ENCODE peak calls at places on chromosomes 16 and 17, in five cellular contexts. Q is H9, N is mesenchymal stem cell, U is H1, C is neuronal stem cell. M is an unnamed sample.

GRCh38 chr16:459761-460160 is 34.3 kb downstream of the RAB11FIP3 start:
- DNase-seq in U (no peak), C (no peak), Q (no peak), N (no peak), M (peak)

GRCh38 chr16:58556678-58557077 is 41.4 kb downstream of the SETD6 start:
- DNase-seq in Q (no peak), C (no peak), U (no peak), N (no peak), M (no peak)

GRCh38 chr17:50288306-50288705 is 14.0 kb downstream of the TMEM92 start:
- DNase-seq in N (no peak), Q (no peak), U (no peak), C (no peak), M (no peak)

GRCh38 chr17:33688771-33689170 is 395.7 kb upstream of the ASIC2 start:
- DNase-seq in U (no peak), Q (no peak), N (no peak), C (no peak), M (no peak)

GRCh38 chr16:15552507-15552906 is 90.4 kb downstream of the MARF1 start:
- DNase-seq in N (no peak), U (no peak), Q (no peak), C (no peak), M (no peak)

GRCh38 chr17:38705803-38706624 is 941 bp downstream of the MLLT6 start:
- DNase-seq in U (no peak), N (peak), Q (peak), C (peak), M (peak)

GRCh38 chr17:68853439-68853838 is 101.8 kb downstream of the ABCA8 start:
- DNase-seq in U (no peak), C (no peak), N (no peak), Q (no peak), M (no peak)

GRCh38 chr16:48194828-48195566 is 39.2 kb upstream of the ABCC12 start:
- DNase-seq in N (peak), U (no peak), Q (no peak), C (no peak), M (no peak)

GRCh38 chr17:35141681-35142466 is at the start of gene NLE1:
- DNase-seq in N (peak), Q (peak), C (peak), U (peak), M (peak)

GRCh38 chr16:35750157-35750689 is 2290.8 kb downstream of the TP53TG3F start:
- DNase-seq in C (no peak), U (no peak), N (no peak), Q (no peak), M (no peak)
- H2BK12ac ChIP-seq in C (no peak), U (no peak), N (no peak), Q (no peak), M (no peak)

GRCh38 chr17:81198826-81199481 is 23.8 kb downstream of the CEP131 start:
- DNase-seq in U (no peak), N (no peak), C (no peak), Q (no peak), M (no peak)
- H2BK12ac ChIP-seq in U (no peak), N (no peak), C (no peak), Q (no peak), M (no peak)

GRCh38 chr16:83330251-83330650 is 477.5 kb upstream of the HSBP1 start:
- DNase-seq in Q (no peak), U (no peak), N (no peak), C (no peak), M (no peak)

GRCh38 chr16:83329466-83329865 is 478.3 kb upstream of the HSBP1 start:
- DNase-seq in C (no peak), N (no peak), Q (no peak), U (no peak), M (no peak)

GRCh38 chr16:83328936-83329335 is 478.8 kb upstream of the HSBP1 start:
- DNase-seq in C (no peak), N (no peak), Q (no peak), U (no peak), M (no peak)
- H2BK12ac ChIP-seq in C (no peak), N (no peak), Q (no peak), U (no peak), M (no peak)

DNA sequence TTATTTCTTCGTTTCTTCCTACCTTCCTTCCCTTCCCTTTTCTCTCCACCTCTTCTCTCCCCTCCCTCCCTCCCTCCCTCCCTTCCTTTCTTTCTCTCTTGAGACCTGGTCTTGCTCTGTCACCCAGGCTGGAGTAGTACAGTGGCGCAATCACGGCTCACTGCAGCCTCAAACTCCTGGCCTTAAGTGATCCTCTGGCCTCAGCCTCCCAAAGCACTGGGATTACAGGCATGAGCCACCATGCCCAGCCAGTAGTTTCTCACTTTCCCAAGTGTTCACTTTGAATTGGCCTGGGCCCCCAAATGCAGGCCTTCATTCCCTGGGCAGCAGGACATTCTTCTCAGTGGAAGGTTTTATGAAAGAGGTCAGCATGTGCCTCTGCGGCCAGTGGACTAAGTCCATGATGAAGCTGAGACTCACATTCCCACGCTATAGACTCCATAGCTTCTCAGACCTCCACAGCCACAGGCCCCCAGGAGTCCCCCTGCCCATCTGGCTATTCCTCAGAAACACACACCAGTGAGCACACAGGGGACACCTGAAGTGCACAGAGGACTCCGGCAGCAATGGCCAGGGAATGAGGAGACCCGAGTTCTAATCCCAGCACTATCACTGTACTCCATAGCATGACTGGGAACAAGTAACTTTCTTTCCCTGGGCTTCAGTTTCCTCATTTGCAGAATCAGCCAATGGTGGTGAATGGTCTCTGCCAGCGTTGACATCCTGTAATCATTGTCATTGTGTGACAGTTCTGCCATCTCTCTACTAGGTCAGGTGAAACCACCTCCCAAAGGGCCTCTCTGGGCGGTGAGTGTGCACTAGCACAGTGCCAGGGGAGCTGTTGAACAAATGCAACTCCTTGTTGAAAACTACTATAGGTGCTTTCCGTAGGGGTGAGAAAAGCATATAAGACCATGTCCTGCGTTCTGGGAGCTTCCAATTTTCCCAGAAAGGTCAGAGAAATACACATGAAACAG is 69.2 kb upstream of the TBX2 start:
- DNase-seq in Q (no peak), C (no peak), N (no peak), U (no peak), M (no peak)
- H2BK12ac ChIP-seq in Q (no peak), C (no peak), N (peak), U (no peak), M (no peak)

GRCh38 chr17:36885761-36886365 is 51.4 kb upstream of the LHX1 start:
- DNase-seq in Q (no peak), C (no peak), N (no peak), U (no peak), M (no peak)
- H2BK12ac ChIP-seq in Q (no peak), C (no peak), N (no peak), U (peak), M (no peak)

DNA sequence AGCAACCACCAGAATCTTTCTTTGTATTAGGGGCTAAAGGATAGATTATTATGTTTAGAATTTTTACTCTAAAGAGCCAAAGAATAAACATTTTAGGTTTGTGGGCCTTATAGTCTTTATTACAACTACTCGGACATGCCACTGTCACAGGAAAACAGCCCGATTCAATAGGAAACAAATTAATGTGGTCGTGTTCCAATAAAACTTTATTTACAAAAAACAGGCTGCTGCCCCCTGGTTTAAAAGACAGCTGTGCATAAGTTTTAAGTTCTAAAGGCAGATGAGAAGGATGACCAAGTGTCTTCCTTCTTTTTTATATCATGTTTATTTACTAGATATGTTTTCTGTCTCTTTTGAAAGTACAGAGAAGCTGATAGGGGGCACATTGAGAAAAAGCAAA is 166.5 kb downstream of the HS3ST3A1 start:
- DNase-seq in U (no peak), C (no peak), Q (no peak), N (no peak), M (no peak)
- H2BK12ac ChIP-seq in U (no peak), C (no peak), Q (no peak), N (no peak), M (no peak)

GRCh38 chr17:2396568-2397246 is 4.2 kb downstream of the MNT start:
- DNase-seq in N (peak), Q (peak), U (peak), C (peak), M (peak)
- H2BK12ac ChIP-seq in N (peak), Q (no peak), U (peak), C (peak), M (peak)

DNA sequence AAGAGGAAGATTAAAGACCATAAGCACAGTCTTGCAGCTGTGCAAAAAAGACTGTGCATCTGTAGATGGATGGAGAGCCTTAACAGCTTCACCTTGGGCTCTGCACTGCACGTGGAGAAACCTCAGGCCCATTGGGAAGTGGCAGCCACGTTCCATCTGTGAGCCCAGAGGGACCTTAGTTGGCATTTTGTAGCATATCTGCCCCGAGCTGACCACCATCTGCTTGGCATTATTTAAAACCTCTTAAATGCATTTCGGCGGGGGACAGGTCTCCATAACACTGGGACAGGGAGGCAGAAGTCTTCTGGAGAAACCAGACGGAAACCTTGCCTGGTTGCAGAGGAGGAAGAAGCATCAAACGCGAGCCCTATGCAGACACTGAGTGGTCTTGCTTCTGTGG is 345.6 kb downstream of the CPPED1 start:
- DNase-seq in Q (no peak), U (no peak), C (no peak), N (no peak), M (no peak)
- H2BK12ac ChIP-seq in Q (no peak), U (no peak), C (no peak), N (no peak), M (no peak)

DNA sequence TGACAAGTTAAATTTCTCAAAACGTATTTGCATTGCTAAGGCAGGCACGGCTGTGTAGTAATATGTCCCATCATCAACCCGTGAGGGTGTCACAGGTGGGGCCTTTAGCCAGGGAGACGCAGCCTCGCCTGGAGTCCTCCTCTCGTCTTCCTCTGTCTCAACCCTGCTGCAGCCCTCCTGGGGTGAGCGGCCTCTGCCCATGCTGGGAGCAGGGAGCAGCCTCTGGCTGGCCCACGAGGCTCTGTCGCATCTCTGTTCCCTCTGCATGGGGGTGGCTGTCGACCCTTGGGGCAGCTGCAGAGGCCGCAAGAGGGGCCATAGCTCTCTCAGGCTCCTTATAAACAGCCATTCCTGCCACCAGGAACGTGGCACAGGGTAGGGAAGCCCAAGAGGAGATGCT is 806 bp upstream of the SMIM5 start:
- DNase-seq in C (no peak), U (no peak), Q (no peak), N (no peak), M (no peak)
- H2BK12ac ChIP-seq in C (no peak), U (no peak), Q (no peak), N (peak), M (no peak)